ENCODE peak calls at places on chromosome 20, in nine cellular contexts. A, T, L, I, F, S, G, D and E are unnamed samples.

GRCh38 chr20:50320005-50320909 is 129.6 kb downstream of the CEBPB start:
- DNase-seq in G (no peak), A (no peak), F (no peak), D (no peak), S (no peak), T (no peak), I (no peak), L (no peak), E (no peak)

GRCh38 chr20:38094373-38094775 is 60.8 kb downstream of the RPRD1B start:
- DNase-seq in G (peak), D (peak), S (no peak), I (no peak), F (peak), A (no peak), T (peak), L (no peak), E (no peak)

GRCh38 chr20:31666258-31667042 is 28.7 kb downstream of the COX4I2 start:
- DNase-seq in D (peak), T (no peak), F (no peak), I (peak), L (no peak), A (no peak), G (no peak), S (no peak), E (no peak)

GRCh38 chr20:59564943-59565342 is 39.4 kb upstream of the PHACTR3 start:
- DNase-seq in I (no peak), S (no peak), T (no peak), G (no peak), F (no peak), A (no peak), L (no peak), D (no peak), E (no peak)

GRCh38 chr20:37885042-37885441 is 17.9 kb upstream of the VSTM2L start:
- DNase-seq in I (no peak), L (no peak), A (no peak), T (no peak), F (no peak), G (no peak), D (no peak), S (no peak), E (no peak)

GRCh38 chr20:48267825-48268615 is 482.7 kb upstream of the SULF2 start:
- DNase-seq in A (no peak), G (no peak), L (no peak), I (no peak), T (no peak), S (no peak), F (no peak), D (no peak), E (no peak)

GRCh38 chr20:5153612-5154542 is 27.1 kb downstream of the CDS2 start:
- DNase-seq in D (no peak), F (no peak), S (no peak), L (no peak), T (no peak), I (no peak), A (no peak), G (no peak), E (no peak)

GRCh38 chr20:46132705-46133120 is 14.6 kb downstream of the CD40 start:
- DNase-seq in L (no peak), T (peak), I (peak), S (no peak), D (peak), G (peak), A (peak), F (peak), E (peak)

GRCh38 chr20:4740774-4741431 is 19.2 kb downstream of the PRND start:
- DNase-seq in L (no peak), G (peak), D (peak), F (peak), T (peak), I (peak), A (peak), S (no peak), E (peak)

GRCh38 chr20:7031222-7031621 is 263.7 kb downstream of the BMP2 start:
- DNase-seq in L (no peak), F (no peak), S (no peak), G (no peak), D (no peak), T (peak), A (no peak), I (no peak), E (no peak)

GRCh38 chr20:39789411-39789810 is 827.3 kb downstream of the DHX35 start:
- DNase-seq in F (no peak), I (no peak), G (no peak), L (no peak), A (no peak), D (no peak), T (no peak), S (no peak), E (no peak)

GRCh38 chr20:45317826-45318225 is 9.7 kb upstream of the MATN4 start:
- DNase-seq in G (no peak), T (no peak), I (no peak), L (no peak), D (no peak), A (no peak), S (no peak), F (no peak), E (no peak)

GRCh38 chr20:57325632-57326356 is 3.8 kb upstream of the SPO11 start:
- DNase-seq in I (no peak), G (no peak), L (no peak), S (no peak), F (no peak), T (no peak), D (no peak), A (no peak), E (no peak)

GRCh38 chr20:23585808-23586734 is 17.8 kb upstream of the CST9L start:
- DNase-seq in D (no peak), F (no peak), L (no peak), I (no peak), S (peak), A (no peak), T (no peak), G (no peak), E (no peak)

GRCh38 chr20:5003626-5004025 is 2.3 kb upstream of the SLC23A2 start:
- DNase-seq in T (no peak), G (no peak), I (no peak), A (no peak), S (no peak), F (no peak), D (no peak), L (no peak), E (no peak)

GRCh38 chr20:8244637-8245036 is 112.6 kb downstream of the PLCB1 start:
- DNase-seq in L (no peak), F (no peak), G (peak), I (no peak), D (peak), S (no peak), A (no peak), T (peak), E (no peak)

GRCh38 chr20:32858873-32859372 is at the start of gene EFCAB8:
- DNase-seq in T (no peak), A (no peak), F (no peak), S (no peak), D (no peak), G (no peak), I (no peak), L (no peak), E (no peak)

GRCh38 chr20:17616480-17617211 is 46.8 kb downstream of the DSTN start:
- DNase-seq in A (no peak), S (no peak), D (peak), F (no peak), T (no peak), G (no peak), L (no peak), I (peak), E (no peak)

GRCh38 chr20:1877604-1878195 is 17.5 kb upstream of the SIRPA start:
- DNase-seq in I (no peak), T (no peak), F (no peak), A (no peak), D (no peak), G (no peak), S (no peak), L (no peak), E (no peak)

GRCh38 chr20:61704661-61705060 is 361.0 kb downstream of the TAF4 start:
- DNase-seq in F (no peak), A (no peak), D (no peak), I (no peak), L (no peak), T (no peak), G (no peak), S (no peak), E (no peak)

GRCh38 chr20:18734525-18735189 is 78.9 kb upstream of the SCP2D1 start:
- DNase-seq in F (peak), D (no peak), S (no peak), L (no peak), A (no peak), G (no peak), I (no peak), T (no peak), E (no peak)

GRCh38 chr20:55271370-55271769 is 733.9 kb downstream of the CBLN4 start:
- DNase-seq in G (no peak), I (no peak), S (no peak), F (no peak), D (no peak), L (no peak), A (no peak), T (no peak), E (no peak)

GRCh38 chr20:48627737-48628128 is 200.1 kb downstream of the PREX1 start:
- DNase-seq in S (no peak), A (no peak), L (no peak), G (no peak), F (no peak), D (no peak), I (peak), T (no peak), E (no peak)

GRCh38 chr20:58328836-58329235 is 19.3 kb downstream of the RAB22A start:
- DNase-seq in D (no peak), L (no peak), F (no peak), T (no peak), G (no peak), I (no peak), S (no peak), A (no peak), E (no peak)

GRCh38 chr20:58331961-58332551 is 22.5 kb downstream of the RAB22A start:
- DNase-seq in S (peak), I (no peak), T (no peak), G (no peak), L (no peak), A (no peak), F (no peak), D (no peak), E (no peak)

GRCh38 chr20:58330692-58331091 is 21.2 kb downstream of the RAB22A start:
- DNase-seq in D (no peak), T (peak), I (no peak), S (no peak), G (peak), F (no peak), L (no peak), A (no peak), E (no peak)

GRCh38 chr20:58329711-58330110 is 20.2 kb downstream of the RAB22A start:
- DNase-seq in F (no peak), A (no peak), L (no peak), D (no peak), T (no peak), S (no peak), I (no peak), G (no peak), E (no peak)

GRCh38 chr20:58330229-58330628 is 20.7 kb downstream of the RAB22A start:
- DNase-seq in L (no peak), D (no peak), T (no peak), F (no peak), S (no peak), I (no peak), G (no peak), A (no peak), E (no peak)
- TF ChIP-seq CTCF in L (no peak), D (no peak), T (no peak), F (no peak), S (no peak), I (no peak), G (no peak), A (no peak), E (no peak)

DNA sequence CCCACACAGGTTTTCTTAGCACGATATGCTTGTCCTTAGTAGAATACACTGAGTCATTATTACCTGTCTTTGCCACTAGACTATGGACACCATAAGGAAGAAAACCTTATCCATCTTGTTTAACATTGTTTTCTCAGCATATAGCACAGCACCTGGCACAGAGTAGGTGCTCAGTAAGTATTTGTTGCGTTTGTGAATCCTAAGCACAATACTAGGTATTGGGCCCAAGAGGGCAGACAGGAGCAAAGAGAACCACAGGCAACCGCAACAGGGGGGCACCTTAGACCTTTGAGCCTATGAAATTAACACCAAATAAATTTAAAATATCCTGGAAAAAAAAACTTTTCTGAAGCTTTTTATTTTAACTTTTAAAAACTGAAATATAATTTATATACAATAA is 3.7 kb upstream of the NCOA6 start:
- DNase-seq in G (no peak), I (no peak), A (no peak), S (no peak), T (no peak), F (peak), L (no peak), D (no peak), E (no peak)
- TF ChIP-seq CTCF in G (peak), I (no peak), A (no peak), S (no peak), T (no peak), F (no peak), L (no peak), D (no peak), E (no peak)

GRCh38 chr20:43975096-43975768 is 60.6 kb downstream of the TOX2 start:
- DNase-seq in T (peak), A (no peak), I (no peak), F (peak), D (no peak), S (no peak), L (no peak), G (peak), E (no peak)

GRCh38 chr20:43979576-43979975 is 64.9 kb downstream of the TOX2 start:
- DNase-seq in T (no peak), G (no peak), I (no peak), S (no peak), F (no peak), A (no peak), L (no peak), D (no peak), E (no peak)

GRCh38 chr20:43976577-43976976 is 61.9 kb downstream of the TOX2 start:
- DNase-seq in G (no peak), L (no peak), F (no peak), I (no peak), T (no peak), S (no peak), A (no peak), D (no peak), E (no peak)

GRCh38 chr20:43977962-43978361 is 63.3 kb downstream of the TOX2 start:
- DNase-seq in L (no peak), F (no peak), G (no peak), A (no peak), S (no peak), D (no peak), I (no peak), T (peak), E (no peak)

GRCh38 chr20:43977252-43977651 is 62.6 kb downstream of the TOX2 start:
- DNase-seq in L (no peak), I (no peak), G (no peak), S (no peak), A (no peak), D (no peak), T (no peak), F (no peak), E (no peak)
- TF ChIP-seq CTCF in L (no peak), I (no peak), G (no peak), S (no peak), A (no peak), D (no peak), T (no peak), F (no peak), E (no peak)

DNA sequence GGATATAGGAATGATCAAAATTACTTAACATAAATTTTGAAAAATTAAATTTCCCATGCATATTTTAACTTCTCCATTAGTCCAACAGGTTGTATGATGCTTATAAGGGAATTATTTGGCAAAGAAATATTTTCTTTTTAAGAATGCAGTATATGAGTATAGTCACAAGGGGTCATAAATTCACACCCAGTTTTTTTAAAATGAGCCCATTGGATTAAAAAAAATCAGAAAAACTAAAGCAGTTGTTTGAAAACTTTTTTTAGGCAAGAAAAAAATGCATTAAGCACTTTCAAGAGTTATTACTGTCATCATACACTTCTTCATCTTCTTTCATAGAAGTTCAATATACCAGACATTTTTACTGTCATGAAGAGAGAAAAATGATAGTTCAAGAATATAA is 404.2 kb upstream of the FLRT3 start:
- DNase-seq in L (no peak), T (no peak), A (no peak), F (no peak), I (no peak), S (no peak), G (no peak), D (no peak), E (no peak)
- TF ChIP-seq CTCF in L (no peak), T (no peak), A (no peak), F (no peak), I (no peak), S (no peak), G (no peak), D (no peak), E (peak)

GRCh38 chr20:52104546-52105044 is 87.0 kb downstream of the ZFP64 start:
- DNase-seq in G (peak), L (no peak), I (no peak), D (no peak), F (peak), S (no peak), T (no peak), A (peak), E (peak)

GRCh38 chr20:52103911-52104545 is 87.6 kb downstream of the ZFP64 start:
- DNase-seq in S (no peak), D (no peak), L (no peak), G (peak), T (no peak), A (peak), F (no peak), I (no peak), E (no peak)

GRCh38 chr20:52105045-52105572 is 86.5 kb downstream of the ZFP64 start:
- DNase-seq in T (peak), D (no peak), G (peak), L (no peak), I (peak), S (no peak), F (peak), A (peak), E (peak)

GRCh38 chr20:52103469-52103910 is 88.1 kb downstream of the ZFP64 start:
- DNase-seq in G (peak), L (no peak), S (no peak), T (no peak), A (peak), I (peak), D (no peak), F (no peak), E (no peak)

GRCh38 chr20:52105573-52106422 is 85.8 kb downstream of the ZFP64 start:
- DNase-seq in A (peak), T (no peak), F (peak), S (no peak), G (peak), L (no peak), I (peak), D (no peak), E (no peak)
- TF ChIP-seq CTCF in A (no peak), T (peak), F (peak), S (no peak), G (peak), L (no peak), I (no peak), D (no peak), E (no peak)

DNA sequence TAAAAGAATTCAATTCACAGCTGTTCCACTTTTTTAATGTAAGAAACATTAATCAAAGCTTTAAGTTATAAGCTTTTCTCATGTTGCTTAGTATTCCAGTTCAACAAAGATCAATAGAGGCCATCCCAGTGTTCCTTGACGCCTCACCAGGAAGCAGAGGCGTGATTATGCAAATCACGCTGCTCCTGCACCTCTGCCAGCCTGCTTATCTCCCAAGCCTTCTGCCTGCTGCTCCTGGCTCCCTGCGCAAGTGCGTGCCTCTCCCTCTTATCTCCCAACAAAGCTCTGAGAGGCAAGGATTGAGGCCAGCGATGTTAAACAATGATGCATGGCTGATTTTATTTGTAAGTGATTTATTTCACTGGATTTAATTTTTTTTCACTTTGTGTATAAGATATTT is 42.8 kb downstream of the INSM1 start:
- DNase-seq in A (peak), D (no peak), I (peak), S (no peak), F (no peak), T (peak), L (no peak), G (peak), E (no peak)
- TF ChIP-seq CTCF in A (no peak), D (no peak), I (no peak), S (no peak), F (no peak), T (no peak), L (no peak), G (no peak), E (no peak)